ENCODE peak calls at places on chromosome 15, in eight cellular contexts. One of them, this sample, is unnamed.

GRCh38 chr15:92665100-92665555 is 9.6 kb upstream of the FAM174B start:
- DNase-seq in neural crest cell: no peak
- DNase-seq in breast epithelium: no peak
- DNase-seq in HFFc6: peak
- DNase-seq in GM12865: peak
- DNase-seq in AG10803: peak
- DNase-seq in body of pancreas: no peak
- DNase-seq in ovary: peak
- DNase-seq in this sample: no peak

GRCh38 chr15:74511583-74511982 is 29.4 kb upstream of the ARID3B start:
- DNase-seq in neural crest cell: no peak
- DNase-seq in breast epithelium: no peak
- DNase-seq in HFFc6: no peak
- DNase-seq in GM12865: no peak
- DNase-seq in AG10803: no peak
- DNase-seq in body of pancreas: no peak
- DNase-seq in ovary: no peak
- DNase-seq in this sample: no peak

GRCh38 chr15:35545825-35546580 is at the start of gene DPH6:
- DNase-seq in neural crest cell: peak
- DNase-seq in breast epithelium: peak
- DNase-seq in HFFc6: peak
- DNase-seq in GM12865: peak
- DNase-seq in AG10803: peak
- DNase-seq in body of pancreas: peak
- DNase-seq in ovary: peak
- DNase-seq in this sample: peak

GRCh38 chr15:56019060-56019793 is 25.8 kb upstream of the NEDD4 start:
- DNase-seq in neural crest cell: no peak
- DNase-seq in breast epithelium: no peak
- DNase-seq in HFFc6: no peak
- DNase-seq in GM12865: no peak
- DNase-seq in AG10803: no peak
- DNase-seq in body of pancreas: no peak
- DNase-seq in ovary: no peak
- DNase-seq in this sample: peak

GRCh38 chr15:51731549-51732267 is 5.7 kb downstream of the LYSMD2 start:
- DNase-seq in neural crest cell: no peak
- DNase-seq in breast epithelium: no peak
- DNase-seq in HFFc6: peak
- DNase-seq in GM12865: peak
- DNase-seq in AG10803: no peak
- DNase-seq in body of pancreas: peak
- DNase-seq in ovary: no peak
- DNase-seq in this sample: peak

GRCh38 chr15:88656760-88657221 is 18.0 kb downstream of the ISG20 start:
- DNase-seq in neural crest cell: no peak
- DNase-seq in breast epithelium: no peak
- DNase-seq in HFFc6: no peak
- DNase-seq in GM12865: peak
- DNase-seq in AG10803: no peak
- DNase-seq in body of pancreas: no peak
- DNase-seq in ovary: no peak
- DNase-seq in this sample: no peak

GRCh38 chr15:33608714-33609113 is 297.9 kb downstream of the RYR3 start:
- DNase-seq in neural crest cell: peak
- DNase-seq in breast epithelium: no peak
- DNase-seq in HFFc6: no peak
- DNase-seq in GM12865: no peak
- DNase-seq in AG10803: no peak
- DNase-seq in body of pancreas: no peak
- DNase-seq in ovary: no peak
- DNase-seq in this sample: no peak

GRCh38 chr15:28890711-28891495 is 5.1 kb downstream of the APBA2 start:
- DNase-seq in neural crest cell: no peak
- DNase-seq in breast epithelium: no peak
- DNase-seq in HFFc6: no peak
- DNase-seq in GM12865: no peak
- DNase-seq in AG10803: peak
- DNase-seq in body of pancreas: no peak
- DNase-seq in ovary: no peak
- DNase-seq in this sample: no peak

GRCh38 chr15:34855893-34856292 is 60.5 kb upstream of the ACTC1 start:
- DNase-seq in neural crest cell: no peak
- DNase-seq in breast epithelium: no peak
- DNase-seq in HFFc6: peak
- DNase-seq in GM12865: no peak
- DNase-seq in AG10803: peak
- DNase-seq in body of pancreas: peak
- DNase-seq in ovary: no peak
- DNase-seq in this sample: no peak

GRCh38 chr15:73964736-73965093 is 27.4 kb downstream of the STOML1 start:
- DNase-seq in neural crest cell: peak
- DNase-seq in breast epithelium: peak
- DNase-seq in HFFc6: peak
- DNase-seq in GM12865: peak
- DNase-seq in AG10803: peak
- DNase-seq in body of pancreas: peak
- DNase-seq in ovary: peak
- DNase-seq in this sample: peak

GRCh38 chr15:52427804-52428203 is 100.9 kb downstream of the MYO5A start:
- DNase-seq in neural crest cell: no peak
- DNase-seq in breast epithelium: no peak
- DNase-seq in HFFc6: peak
- DNase-seq in GM12865: peak
- DNase-seq in AG10803: peak
- DNase-seq in body of pancreas: no peak
- DNase-seq in ovary: peak
- DNase-seq in this sample: no peak

GRCh38 chr15:48493084-48493762 is 152.3 kb downstream of the FBN1 start:
- DNase-seq in neural crest cell: no peak
- DNase-seq in breast epithelium: no peak
- DNase-seq in HFFc6: peak
- DNase-seq in GM12865: no peak
- DNase-seq in AG10803: peak
- DNase-seq in body of pancreas: no peak
- DNase-seq in ovary: no peak
- DNase-seq in this sample: no peak

GRCh38 chr15:96768435-96768789 is 437.9 kb downstream of the NR2F2 start:
- DNase-seq in neural crest cell: no peak
- DNase-seq in breast epithelium: no peak
- DNase-seq in HFFc6: no peak
- DNase-seq in GM12865: no peak
- DNase-seq in AG10803: no peak
- DNase-seq in body of pancreas: no peak
- DNase-seq in ovary: no peak
- DNase-seq in this sample: no peak

GRCh38 chr15:67433495-67434099 is 87.3 kb upstream of the C15orf61 start:
- DNase-seq in neural crest cell: peak
- DNase-seq in breast epithelium: no peak
- DNase-seq in HFFc6: peak
- DNase-seq in GM12865: peak
- DNase-seq in AG10803: peak
- DNase-seq in body of pancreas: peak
- DNase-seq in ovary: peak
- DNase-seq in this sample: peak

GRCh38 chr15:31366169-31366734 is 39.6 kb downstream of the KLF13 start:
- DNase-seq in neural crest cell: no peak
- DNase-seq in breast epithelium: peak
- DNase-seq in HFFc6: peak
- DNase-seq in GM12865: no peak
- DNase-seq in AG10803: peak
- DNase-seq in body of pancreas: peak
- DNase-seq in ovary: peak
- DNase-seq in this sample: no peak

GRCh38 chr15:64742921-64743320 is 32.5 kb downstream of the RBPMS2 start:
- DNase-seq in neural crest cell: no peak
- DNase-seq in breast epithelium: no peak
- DNase-seq in HFFc6: no peak
- DNase-seq in GM12865: no peak
- DNase-seq in AG10803: no peak
- DNase-seq in body of pancreas: no peak
- DNase-seq in ovary: no peak
- DNase-seq in this sample: no peak

GRCh38 chr15:67047149-67047661 is 18.2 kb upstream of the SMAD3 start:
- DNase-seq in neural crest cell: no peak
- DNase-seq in breast epithelium: no peak
- DNase-seq in HFFc6: no peak
- DNase-seq in GM12865: no peak
- DNase-seq in AG10803: no peak
- DNase-seq in body of pancreas: no peak
- DNase-seq in ovary: no peak
- DNase-seq in this sample: no peak

GRCh38 chr15:60070838-60071493 is 66.9 kb downstream of the FOXB1 start:
- DNase-seq in neural crest cell: no peak
- DNase-seq in breast epithelium: no peak
- DNase-seq in HFFc6: peak
- DNase-seq in GM12865: no peak
- DNase-seq in AG10803: peak
- DNase-seq in body of pancreas: no peak
- DNase-seq in ovary: no peak
- DNase-seq in this sample: no peak

GRCh38 chr15:89385596-89386242 is 51.1 kb upstream of the POLG start:
- DNase-seq in neural crest cell: no peak
- DNase-seq in breast epithelium: no peak
- DNase-seq in HFFc6: no peak
- DNase-seq in GM12865: no peak
- DNase-seq in AG10803: no peak
- DNase-seq in body of pancreas: no peak
- DNase-seq in ovary: no peak
- DNase-seq in this sample: no peak

GRCh38 chr15:56690733-56691132 is 42.6 kb downstream of the ZNF280D start:
- DNase-seq in neural crest cell: no peak
- DNase-seq in breast epithelium: no peak
- DNase-seq in HFFc6: no peak
- DNase-seq in GM12865: no peak
- DNase-seq in AG10803: no peak
- DNase-seq in body of pancreas: no peak
- DNase-seq in ovary: no peak
- DNase-seq in this sample: no peak

GRCh38 chr15:99718421-99718820 is 14.8 kb downstream of the LYSMD4 start:
- DNase-seq in neural crest cell: no peak
- DNase-seq in breast epithelium: no peak
- DNase-seq in HFFc6: no peak
- DNase-seq in GM12865: no peak
- DNase-seq in AG10803: no peak
- DNase-seq in body of pancreas: no peak
- DNase-seq in ovary: no peak
- DNase-seq in this sample: no peak

GRCh38 chr15:74776851-74777768 is 4.8 kb upstream of the CSK start:
- DNase-seq in neural crest cell: no peak
- DNase-seq in breast epithelium: no peak
- DNase-seq in HFFc6: no peak
- DNase-seq in GM12865: peak
- DNase-seq in AG10803: no peak
- DNase-seq in body of pancreas: no peak
- DNase-seq in ovary: no peak
- DNase-seq in this sample: no peak

GRCh38 chr15:31221936-31222515 is 104.6 kb upstream of the KLF13 start:
- DNase-seq in neural crest cell: no peak
- DNase-seq in breast epithelium: peak
- DNase-seq in HFFc6: no peak
- DNase-seq in GM12865: no peak
- DNase-seq in AG10803: no peak
- DNase-seq in body of pancreas: no peak
- DNase-seq in ovary: no peak
- DNase-seq in this sample: no peak

GRCh38 chr15:22224241-22224671 is 143.9 kb downstream of the OR4M2 start:
- DNase-seq in neural crest cell: no peak
- DNase-seq in breast epithelium: peak
- DNase-seq in HFFc6: no peak
- DNase-seq in GM12865: peak
- DNase-seq in AG10803: no peak
- DNase-seq in body of pancreas: no peak
- DNase-seq in ovary: no peak
- DNase-seq in this sample: no peak
- TF ChIP-seq CTCF in neural crest cell: no peak
- TF ChIP-seq CTCF in breast epithelium: no peak
- TF ChIP-seq CTCF in HFFc6: no peak
- TF ChIP-seq CTCF in GM12865: no peak
- TF ChIP-seq CTCF in AG10803: no peak
- TF ChIP-seq CTCF in body of pancreas: no peak
- TF ChIP-seq CTCF in ovary: no peak
- TF ChIP-seq CTCF in this sample: no peak

GRCh38 chr15:49877117-49877860 is 241.7 kb downstream of the ATP8B4 start:
- DNase-seq in neural crest cell: no peak
- DNase-seq in breast epithelium: no peak
- DNase-seq in HFFc6: no peak
- DNase-seq in GM12865: no peak
- DNase-seq in AG10803: peak
- DNase-seq in body of pancreas: no peak
- DNase-seq in ovary: peak
- DNase-seq in this sample: no peak
- TF ChIP-seq CTCF in neural crest cell: no peak
- TF ChIP-seq CTCF in breast epithelium: no peak
- TF ChIP-seq CTCF in HFFc6: no peak
- TF ChIP-seq CTCF in GM12865: no peak
- TF ChIP-seq CTCF in AG10803: no peak
- TF ChIP-seq CTCF in body of pancreas: no peak
- TF ChIP-seq CTCF in ovary: peak
- TF ChIP-seq CTCF in this sample: no peak

GRCh38 chr15:94028809-94029208 is 202.6 kb upstream of the MCTP2 start:
- DNase-seq in neural crest cell: no peak
- DNase-seq in breast epithelium: no peak
- DNase-seq in HFFc6: no peak
- DNase-seq in GM12865: no peak
- DNase-seq in AG10803: no peak
- DNase-seq in body of pancreas: no peak
- DNase-seq in ovary: no peak
- DNase-seq in this sample: no peak
- TF ChIP-seq CTCF in neural crest cell: no peak
- TF ChIP-seq CTCF in breast epithelium: no peak
- TF ChIP-seq CTCF in HFFc6: peak
- TF ChIP-seq CTCF in GM12865: no peak
- TF ChIP-seq CTCF in AG10803: no peak
- TF ChIP-seq CTCF in body of pancreas: no peak
- TF ChIP-seq CTCF in ovary: no peak
- TF ChIP-seq CTCF in this sample: no peak

GRCh38 chr15:41791547-41791937 is 17.3 kb downstream of the MAPKBP1 start:
- DNase-seq in neural crest cell: no peak
- DNase-seq in breast epithelium: no peak
- DNase-seq in HFFc6: no peak
- DNase-seq in GM12865: no peak
- DNase-seq in AG10803: no peak
- DNase-seq in body of pancreas: no peak
- DNase-seq in ovary: no peak
- DNase-seq in this sample: no peak

GRCh38 chr15:41789662-41790061 is 15.4 kb downstream of the MAPKBP1 start:
- DNase-seq in neural crest cell: no peak
- DNase-seq in breast epithelium: no peak
- DNase-seq in HFFc6: no peak
- DNase-seq in GM12865: no peak
- DNase-seq in AG10803: no peak
- DNase-seq in body of pancreas: no peak
- DNase-seq in ovary: no peak
- DNase-seq in this sample: no peak

GRCh38 chr15:41790756-41791546 is 16.7 kb downstream of the MAPKBP1 start:
- DNase-seq in neural crest cell: no peak
- DNase-seq in breast epithelium: no peak
- DNase-seq in HFFc6: peak
- DNase-seq in GM12865: peak
- DNase-seq in AG10803: peak
- DNase-seq in body of pancreas: no peak
- DNase-seq in ovary: no peak
- DNase-seq in this sample: no peak

GRCh38 chr15:41789237-41789636 is 15.0 kb downstream of the MAPKBP1 start:
- DNase-seq in neural crest cell: no peak
- DNase-seq in breast epithelium: no peak
- DNase-seq in HFFc6: no peak
- DNase-seq in GM12865: no peak
- DNase-seq in AG10803: no peak
- DNase-seq in body of pancreas: no peak
- DNase-seq in ovary: no peak
- DNase-seq in this sample: no peak

GRCh38 chr15:41790169-41790568 is 15.9 kb downstream of the MAPKBP1 start:
- DNase-seq in neural crest cell: no peak
- DNase-seq in breast epithelium: no peak
- DNase-seq in HFFc6: no peak
- DNase-seq in GM12865: no peak
- DNase-seq in AG10803: no peak
- DNase-seq in body of pancreas: no peak
- DNase-seq in ovary: no peak
- DNase-seq in this sample: no peak
- TF ChIP-seq CTCF in neural crest cell: no peak
- TF ChIP-seq CTCF in breast epithelium: no peak
- TF ChIP-seq CTCF in HFFc6: no peak
- TF ChIP-seq CTCF in GM12865: no peak
- TF ChIP-seq CTCF in AG10803: no peak
- TF ChIP-seq CTCF in body of pancreas: no peak
- TF ChIP-seq CTCF in ovary: no peak
- TF ChIP-seq CTCF in this sample: no peak

This sample was measured in Calu3.